ENCODE peak calls at places on chromosomes 4 and X, in four cellular contexts. One of them, this sample, is unnamed.

GRCh38 chr4:141797966-141798365 is 161.6 kb downstream of the IL15 start:
- DNase-seq in left ventricle myocardium inferior: no peak
- DNase-seq in uterus: no peak
- DNase-seq in transverse colon: no peak
- DNase-seq in this sample: no peak

GRCh38 chr4:114180481-114180880 is 201.0 kb upstream of the ARSJ start:
- DNase-seq in transverse colon: no peak
- DNase-seq in left ventricle myocardium inferior: peak
- DNase-seq in uterus: peak
- DNase-seq in this sample: peak

GRCh38 chr4:3295837-3296624 is 3.2 kb downstream of the RGS12 start:
- DNase-seq in uterus: no peak
- DNase-seq in left ventricle myocardium inferior: no peak
- DNase-seq in transverse colon: no peak
- DNase-seq in this sample: no peak

GRCh38 chr4:31613946-31614623 is 893.9 kb downstream of the PCDH7 start:
- DNase-seq in left ventricle myocardium inferior: no peak
- DNase-seq in uterus: no peak
- DNase-seq in transverse colon: no peak
- DNase-seq in this sample: no peak

GRCh38 chrX:151039351-151039750 is 56.2 kb downstream of the HMGB3 start:
- DNase-seq in left ventricle myocardium inferior: no peak
- DNase-seq in transverse colon: no peak
- DNase-seq in uterus: no peak
- DNase-seq in this sample: no peak

GRCh38 chr4:25795566-25796454 is 67.0 kb downstream of the SEL1L3 start:
- DNase-seq in transverse colon: no peak
- DNase-seq in left ventricle myocardium inferior: no peak
- DNase-seq in uterus: no peak
- DNase-seq in this sample: no peak

GRCh38 chrX:102044496-102044895 is 81.0 kb upstream of the TCEAL2 start:
- DNase-seq in left ventricle myocardium inferior: no peak
- DNase-seq in uterus: no peak
- DNase-seq in transverse colon: no peak
- DNase-seq in this sample: no peak

GRCh38 chr4:36322921-36323354 is 41.5 kb downstream of the DTHD1 start:
- DNase-seq in uterus: no peak
- DNase-seq in left ventricle myocardium inferior: no peak
- DNase-seq in transverse colon: no peak
- DNase-seq in this sample: no peak

GRCh38 chr4:121989715-121990114 is 37.9 kb upstream of the TRPC3 start:
- DNase-seq in transverse colon: no peak
- DNase-seq in uterus: no peak
- DNase-seq in left ventricle myocardium inferior: no peak
- DNase-seq in this sample: no peak

GRCh38 chrX:119228506-119229290 is 7.4 kb upstream of the PGRMC1 start:
- DNase-seq in left ventricle myocardium inferior: no peak
- DNase-seq in transverse colon: no peak
- DNase-seq in uterus: no peak
- DNase-seq in this sample: no peak

GRCh38 chrX:26557691-26558321 is 341.8 kb downstream of the MAGEB5 start:
- DNase-seq in transverse colon: no peak
- DNase-seq in left ventricle myocardium inferior: no peak
- DNase-seq in uterus: no peak
- DNase-seq in this sample: no peak

GRCh38 chrX:130594453-130594916 is 192.7 kb downstream of the RBMX2 start:
- DNase-seq in uterus: no peak
- DNase-seq in left ventricle myocardium inferior: no peak
- DNase-seq in transverse colon: no peak
- DNase-seq in this sample: no peak

DNA sequence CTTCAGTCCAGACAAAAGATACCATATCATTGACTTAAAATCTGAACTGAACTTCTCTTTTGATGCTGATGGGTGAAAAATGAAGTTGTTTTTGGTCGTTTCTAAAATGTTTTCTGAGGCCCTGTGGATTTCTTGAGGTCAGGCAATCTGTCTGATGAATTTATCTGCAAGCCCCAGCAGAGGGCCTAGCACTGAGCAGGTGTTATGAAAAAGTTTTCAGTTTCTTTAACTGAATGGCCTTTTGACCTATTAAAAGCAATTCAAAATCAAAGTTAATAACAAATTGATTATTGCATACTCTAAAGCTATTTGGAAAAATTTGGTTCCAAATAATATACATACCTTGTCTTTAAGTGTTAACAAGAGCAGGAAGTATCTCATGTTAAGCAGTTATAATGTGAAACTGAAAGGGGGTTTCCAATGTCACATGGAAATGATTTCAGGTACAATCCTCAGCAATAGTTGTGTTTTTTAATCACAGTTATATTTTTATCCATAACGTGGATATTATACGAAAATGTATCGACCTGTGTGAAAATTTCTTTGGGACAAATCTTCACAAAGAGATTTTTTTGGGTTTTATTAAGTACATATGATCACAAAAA is 285.0 kb downstream of the SPANXN1 start:
- DNase-seq in uterus: no peak
- DNase-seq in left ventricle myocardium inferior: no peak
- DNase-seq in transverse colon: no peak
- DNase-seq in this sample: no peak
- TF ChIP-seq CTCF in uterus: no peak
- TF ChIP-seq CTCF in left ventricle myocardium inferior: no peak
- TF ChIP-seq CTCF in transverse colon: no peak
- TF ChIP-seq CTCF in this sample: no peak

DNA sequence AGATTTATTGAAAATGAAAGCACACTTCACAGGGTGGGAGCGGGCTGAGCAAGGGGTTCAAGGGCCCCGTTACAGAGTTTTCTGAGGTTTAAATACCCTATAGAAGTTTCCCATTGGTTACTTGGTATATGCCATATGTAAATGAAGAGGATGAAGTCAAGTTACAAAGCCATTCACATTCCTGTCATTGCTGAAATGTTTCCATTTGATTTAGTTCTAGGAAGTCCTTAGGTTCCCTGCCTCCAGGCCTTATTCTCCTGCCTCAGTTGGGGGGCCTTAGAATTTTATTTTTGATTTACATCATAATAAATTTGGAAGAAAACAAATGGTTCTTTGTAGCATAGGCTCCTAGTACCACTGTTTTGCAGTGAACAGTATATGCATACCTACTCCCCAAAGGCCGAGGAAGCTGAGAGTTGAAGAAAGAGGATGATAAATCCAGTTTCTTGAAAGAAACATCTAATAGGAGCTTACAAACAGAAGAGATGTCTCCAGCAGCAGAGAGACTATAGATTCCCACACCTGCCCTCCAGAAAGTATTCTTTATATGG is 31.8 kb downstream of the SERTM2 start:
- DNase-seq in uterus: no peak
- DNase-seq in left ventricle myocardium inferior: no peak
- DNase-seq in transverse colon: no peak
- DNase-seq in this sample: no peak
- H3K27ac ChIP-seq in uterus: no peak
- H3K27ac ChIP-seq in left ventricle myocardium inferior: no peak
- H3K27ac ChIP-seq in transverse colon: no peak
- H3K27ac ChIP-seq in this sample: no peak

DNA sequence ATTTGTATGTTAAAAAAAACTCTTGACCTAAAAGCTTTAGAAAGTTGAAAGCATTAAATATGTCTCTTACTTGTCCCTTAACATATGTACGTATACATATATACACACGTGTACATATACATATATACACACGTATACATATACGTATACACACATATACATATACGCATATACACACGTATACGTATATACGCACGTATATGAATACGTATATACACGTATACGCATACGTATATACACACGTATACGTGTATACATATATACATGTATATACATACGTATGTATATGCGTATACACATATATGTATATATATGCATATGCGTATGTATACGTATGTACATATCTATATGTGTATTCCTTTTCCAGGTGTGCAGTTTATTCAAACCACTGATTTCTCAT is 3.8 kb downstream of the KDM6A start:
- DNase-seq in uterus: no peak
- DNase-seq in left ventricle myocardium inferior: no peak
- DNase-seq in transverse colon: no peak
- DNase-seq in this sample: no peak
- H3K4me3 ChIP-seq in uterus: no peak
- H3K4me3 ChIP-seq in left ventricle myocardium inferior: no peak
- H3K4me3 ChIP-seq in transverse colon: no peak
- H3K4me3 ChIP-seq in this sample: peak

DNA sequence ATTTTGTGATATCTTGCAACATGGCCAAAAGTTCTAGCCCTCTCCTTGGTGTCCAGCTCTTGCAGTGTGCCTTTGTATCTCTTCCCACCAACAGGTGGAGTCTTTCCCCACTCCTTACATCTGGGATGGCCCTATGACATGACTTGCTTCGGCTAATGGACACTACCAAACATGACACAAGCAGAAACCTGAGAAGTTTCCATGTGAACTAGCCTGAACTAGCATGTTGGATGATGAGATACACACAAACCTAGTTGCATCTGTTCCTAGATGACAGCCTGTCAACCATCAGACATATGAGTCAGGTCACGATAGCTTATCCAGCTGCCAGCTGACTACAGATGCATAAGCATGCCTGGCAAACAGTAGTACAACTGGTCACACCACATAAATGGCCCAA is 207.5 kb upstream of the FTHL17 start:
- DNase-seq in left ventricle myocardium inferior: no peak
- DNase-seq in transverse colon: no peak
- DNase-seq in uterus: no peak
- DNase-seq in this sample: no peak
- TF ChIP-seq CTCF in left ventricle myocardium inferior: peak
- TF ChIP-seq CTCF in transverse colon: no peak
- TF ChIP-seq CTCF in uterus: no peak
- TF ChIP-seq CTCF in this sample: peak

DNA sequence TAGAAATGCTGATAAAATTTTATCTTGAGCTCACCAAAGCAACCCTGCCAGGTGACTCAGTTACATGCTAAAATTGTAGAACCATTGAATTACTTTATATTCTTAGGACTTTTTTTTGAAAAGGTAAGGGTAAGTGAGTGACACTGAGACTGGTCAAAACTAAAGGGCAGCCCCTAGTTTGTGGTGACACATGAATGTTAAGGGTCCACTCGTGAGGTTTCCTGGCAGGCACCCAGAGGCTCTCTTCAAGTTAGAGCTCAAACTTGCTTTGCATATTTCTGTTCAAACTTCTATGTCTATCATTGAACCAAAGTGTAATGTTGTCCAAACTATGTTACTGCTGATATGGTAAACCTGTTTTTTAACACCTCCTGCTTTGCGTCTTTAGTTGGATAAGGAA is 30.5 kb downstream of the TMPRSS11D start:
- DNase-seq in uterus: no peak
- DNase-seq in left ventricle myocardium inferior: no peak
- DNase-seq in transverse colon: no peak
- DNase-seq in this sample: no peak
- H3K27ac ChIP-seq in uterus: no peak
- H3K27ac ChIP-seq in left ventricle myocardium inferior: no peak
- H3K27ac ChIP-seq in transverse colon: no peak
- H3K27ac ChIP-seq in this sample: no peak

GRCh38 chrX:9340619-9341304 is 124.1 kb upstream of the TBL1X start:
- DNase-seq in transverse colon: peak
- DNase-seq in left ventricle myocardium inferior: peak
- DNase-seq in uterus: peak
- DNase-seq in this sample: peak
- H3K4me3 ChIP-seq in transverse colon: no peak
- H3K4me3 ChIP-seq in left ventricle myocardium inferior: peak
- H3K4me3 ChIP-seq in uterus: no peak
- H3K4me3 ChIP-seq in this sample: peak

GRCh38 chrX:8987672-8988250 is 46.2 kb downstream of the FAM9B start:
- DNase-seq in transverse colon: no peak
- DNase-seq in left ventricle myocardium inferior: no peak
- DNase-seq in uterus: no peak
- DNase-seq in this sample: no peak
- TF ChIP-seq CTCF in transverse colon: no peak
- TF ChIP-seq CTCF in left ventricle myocardium inferior: no peak
- TF ChIP-seq CTCF in uterus: no peak
- TF ChIP-seq CTCF in this sample: no peak

GRCh38 chr4:184369871-184370270 is 104.5 kb downstream of the IRF2 start:
- DNase-seq in uterus: no peak
- DNase-seq in transverse colon: no peak
- DNase-seq in left ventricle myocardium inferior: no peak
- DNase-seq in this sample: no peak

GRCh38 chr4:184368290-184368689 is 106.1 kb downstream of the IRF2 start:
- DNase-seq in transverse colon: no peak
- DNase-seq in uterus: no peak
- DNase-seq in left ventricle myocardium inferior: no peak
- DNase-seq in this sample: no peak

GRCh38 chr4:184370711-184371389 is 103.5 kb downstream of the IRF2 start:
- DNase-seq in left ventricle myocardium inferior: no peak
- DNase-seq in transverse colon: no peak
- DNase-seq in uterus: no peak
- DNase-seq in this sample: no peak

GRCh38 chr4:184371390-184371787 is 103.0 kb downstream of the IRF2 start:
- DNase-seq in left ventricle myocardium inferior: no peak
- DNase-seq in transverse colon: no peak
- DNase-seq in uterus: no peak
- DNase-seq in this sample: no peak

GRCh38 chr4:184368731-184369130 is 105.6 kb downstream of the IRF2 start:
- DNase-seq in left ventricle myocardium inferior: no peak
- DNase-seq in uterus: no peak
- DNase-seq in transverse colon: no peak
- DNase-seq in this sample: no peak
- H3K27ac ChIP-seq in left ventricle myocardium inferior: no peak
- H3K27ac ChIP-seq in uterus: no peak
- H3K27ac ChIP-seq in transverse colon: no peak
- H3K27ac ChIP-seq in this sample: no peak

This sample was measured in heart right ventricle.